ENCODE peak calls at places on chromosomes 1 and 21, in eight cellular contexts. V is SK-N-SH; L is heart right ventricle; S is tibial artery; Z is fibroblast of lung; K is cardiac fibroblast; M is adrenal gland; F is CD8-positive, alpha-beta memory T cell. N is an unnamed sample.

GRCh38 chr1:204301171-204301957 is 58.4 kb downstream of the PLEKHA6 start:
- DNase-seq in Z (no peak), K (no peak), M (no peak), S (peak), F (no peak), L (no peak), V (no peak), N (no peak)

GRCh38 chr1:50735443-50735842 is 224.6 kb downstream of the FAF1 start:
- DNase-seq in S (no peak), Z (peak), V (peak), L (no peak), M (no peak), F (no peak), K (peak), N (no peak)

GRCh38 chr1:232084584-232085223 is 458.1 kb downstream of the DISC1 start:
- DNase-seq in L (no peak), M (no peak), S (no peak), Z (peak), K (peak), V (no peak), F (no peak), N (no peak)

GRCh38 chr1:214537219-214537618 is 14.2 kb downstream of the PTPN14 start:
- DNase-seq in K (peak), V (no peak), F (no peak), S (no peak), M (no peak), L (no peak), Z (peak), N (no peak)

GRCh38 chr1:94562502-94563260 is 21.1 kb upstream of the F3 start:
- DNase-seq in V (no peak), K (no peak), L (no peak), Z (no peak), M (no peak), S (no peak), F (no peak), N (no peak)

GRCh38 chr1:115469703-115470476 is 131.8 kb upstream of the NGF start:
- DNase-seq in S (no peak), K (peak), Z (peak), F (no peak), V (peak), L (peak), M (peak), N (no peak)

GRCh38 chr1:198024782-198025181 is 107.6 kb downstream of the LHX9 start:
- DNase-seq in V (no peak), M (no peak), F (no peak), L (no peak), S (no peak), K (no peak), Z (no peak), N (no peak)

GRCh38 chr21:26798856-26799751 is 46.1 kb downstream of the ADAMTS1 start:
- DNase-seq in S (no peak), F (no peak), M (no peak), Z (peak), L (no peak), V (no peak), K (no peak), N (no peak)

GRCh38 chr1:207393610-207394009 is 60.5 kb upstream of the CR2 start:
- DNase-seq in F (no peak), S (no peak), K (peak), M (no peak), V (no peak), Z (peak), L (no peak), N (no peak)

GRCh38 chr1:193767891-193768290 is 581.5 kb upstream of the B3GALT2 start:
- DNase-seq in K (no peak), V (no peak), F (no peak), S (no peak), Z (no peak), M (no peak), L (no peak), N (no peak)

GRCh38 chr1:225467193-225468020 is 39.6 kb upstream of the LBR start:
- DNase-seq in K (peak), M (peak), V (no peak), L (peak), F (peak), Z (no peak), S (peak), N (peak)

GRCh38 chr1:201222125-201222524 is 31.5 kb downstream of the IGFN1 start:
- DNase-seq in S (no peak), F (no peak), L (no peak), M (no peak), Z (no peak), V (no peak), K (no peak), N (no peak)

GRCh38 chr1:177355575-177355974 is 184.8 kb downstream of the BRINP2 start:
- DNase-seq in S (no peak), K (peak), F (no peak), Z (peak), L (no peak), M (no peak), V (peak), N (no peak)

GRCh38 chr1:94130851-94131595 is 10.1 kb upstream of the ABCA4 start:
- DNase-seq in M (no peak), S (no peak), K (peak), F (no peak), V (no peak), L (no peak), Z (no peak), N (no peak)

GRCh38 chr1:205003358-205004145 is 39.5 kb upstream of the CNTN2 start:
- DNase-seq in F (no peak), M (no peak), S (no peak), V (peak), L (no peak), K (no peak), Z (no peak), N (no peak)

GRCh38 chr1:10836726-10837125 is 40.3 kb upstream of the CASZ1 start:
- DNase-seq in M (no peak), Z (no peak), S (no peak), F (no peak), K (no peak), L (no peak), V (no peak), N (no peak)

GRCh38 chr1:28545246-28545628 is 7.6 kb upstream of the TRNAU1AP start:
- DNase-seq in V (no peak), M (no peak), L (no peak), F (no peak), K (no peak), Z (no peak), S (no peak), N (no peak)

GRCh38 chr1:207964195-207964966 is 53.5 kb upstream of the CD34 start:
- DNase-seq in M (no peak), S (no peak), F (no peak), Z (no peak), L (no peak), V (no peak), K (peak), N (no peak)

GRCh38 chr1:239361403-239361802 is 25.0 kb upstream of the CHRM3 start:
- DNase-seq in Z (peak), F (no peak), L (no peak), M (no peak), V (peak), K (peak), S (no peak), N (no peak)

GRCh38 chr1:169696273-169697100 is 14.9 kb downstream of the SELL start:
- DNase-seq in S (no peak), K (no peak), L (no peak), V (no peak), F (no peak), Z (no peak), M (no peak), N (no peak)
- H3K4me3 ChIP-seq in S (no peak), K (no peak), L (no peak), V (no peak), F (peak), Z (no peak), M (no peak), N (no peak)

GRCh38 chr1:166166701-166167394 is at the start of gene FAM78B:
- DNase-seq in Z (peak), S (peak), M (peak), V (peak), K (peak), F (no peak), L (peak), N (peak)

GRCh38 chr1:166164646-166164994 is 2.2 kb downstream of the FAM78B start:
- DNase-seq in Z (no peak), F (no peak), S (no peak), M (no peak), K (no peak), L (no peak), V (no peak), N (no peak)

GRCh38 chr1:166165661-166166399 is 971 bp downstream of the FAM78B start:
- DNase-seq in L (peak), V (peak), F (no peak), S (peak), Z (peak), K (no peak), M (peak), N (peak)

GRCh38 chr1:166166400-166166699 is 451 bp downstream of the FAM78B start:
- DNase-seq in Z (no peak), K (no peak), S (no peak), V (no peak), L (no peak), F (no peak), M (no peak), N (no peak)

GRCh38 chr1:166164995-166165660 is 1.7 kb downstream of the FAM78B start:
- DNase-seq in L (peak), Z (peak), F (no peak), M (peak), S (peak), K (peak), V (peak), N (peak)
- H3K4me3 ChIP-seq in L (peak), Z (peak), F (no peak), M (peak), S (peak), K (peak), V (peak), N (peak)

GRCh38 chr1:107357381-107357780 is 216.5 kb downstream of the NTNG1 start:
- DNase-seq in F (no peak), L (no peak), V (no peak), S (no peak), Z (peak), M (no peak), K (no peak), N (no peak)

GRCh38 chr1:107359472-107360241 is 218.8 kb downstream of the NTNG1 start:
- DNase-seq in M (no peak), K (no peak), L (no peak), V (no peak), Z (no peak), S (no peak), F (no peak), N (peak)

GRCh38 chr1:107358611-107359342 is 217.9 kb downstream of the NTNG1 start:
- DNase-seq in Z (peak), F (no peak), L (no peak), M (no peak), K (no peak), S (no peak), V (no peak), N (no peak)

GRCh38 chr1:107365874-107366273 is 225.0 kb downstream of the NTNG1 start:
- DNase-seq in M (no peak), F (no peak), Z (no peak), L (no peak), K (no peak), S (no peak), V (peak), N (no peak)

GRCh38 chr1:107362468-107362867 is 221.6 kb downstream of the NTNG1 start:
- DNase-seq in L (no peak), K (no peak), S (no peak), Z (no peak), V (no peak), M (no peak), F (no peak), N (no peak)
- H3K4me3 ChIP-seq in L (no peak), K (no peak), S (no peak), Z (no peak), V (no peak), M (no peak), F (no peak), N (no peak)

GRCh38 chr1:43999455-43999854 is 8.1 kb downstream of the CCDC24 start:
- DNase-seq in M (no peak), F (no peak), S (no peak), Z (no peak), K (no peak), L (no peak), V (no peak), N (no peak)
- H3K4me3 ChIP-seq in M (no peak), F (no peak), S (no peak), Z (no peak), K (no peak), L (no peak), V (no peak), N (no peak)

DNA sequence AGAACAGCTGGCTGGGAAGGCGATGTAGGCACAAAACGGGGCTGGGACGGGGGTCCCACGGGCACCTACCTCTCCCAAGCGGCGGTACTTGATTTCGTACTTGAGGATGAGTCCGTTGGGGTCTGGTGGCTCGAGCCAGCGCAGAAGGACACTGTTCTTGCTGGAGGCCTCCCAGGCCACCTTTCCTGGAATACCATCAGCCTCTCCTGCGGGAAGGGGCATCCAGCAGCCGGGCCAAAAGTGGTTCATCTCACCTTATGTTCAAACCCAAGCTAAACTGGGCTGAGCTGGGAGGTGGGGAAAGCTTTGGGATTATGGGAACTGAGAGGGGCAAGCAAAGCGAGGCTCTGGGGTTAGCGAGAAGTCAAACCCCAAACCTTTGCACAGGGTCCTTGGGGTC is 14.3 kb downstream of the INSRR start:
- DNase-seq in S (no peak), V (no peak), M (no peak), F (no peak), L (no peak), K (no peak), Z (no peak), N (no peak)
- H3K4me3 ChIP-seq in S (no peak), V (no peak), M (no peak), F (no peak), L (no peak), K (no peak), Z (no peak), N (no peak)

GRCh38 chr1:101308935-101309333 is 72.1 kb downstream of the S1PR1 start:
- DNase-seq in L (no peak), M (no peak), S (no peak), K (no peak), F (no peak), Z (no peak), V (no peak), N (peak)
- H3K4me3 ChIP-seq in L (peak), M (no peak), S (no peak), K (no peak), F (peak), Z (no peak), V (no peak), N (peak)

GRCh38 chr1:92931691-92932090 is 29.6 kb downstream of the DIPK1A start:
- DNase-seq in M (no peak), V (no peak), Z (no peak), L (no peak), K (no peak), F (no peak), S (no peak), N (no peak)

GRCh38 chr1:92926873-92927272 is 34.4 kb downstream of the DIPK1A start:
- DNase-seq in V (no peak), M (no peak), Z (no peak), F (no peak), L (no peak), S (no peak), K (no peak), N (no peak)

GRCh38 chr1:92924501-92924900 is 36.8 kb downstream of the DIPK1A start:
- DNase-seq in L (no peak), Z (no peak), S (no peak), F (no peak), V (no peak), K (no peak), M (no peak), N (no peak)

GRCh38 chr1:92929461-92929860 is 31.8 kb downstream of the DIPK1A start:
- DNase-seq in M (no peak), L (no peak), K (no peak), S (no peak), V (no peak), Z (no peak), F (no peak), N (no peak)

DNA sequence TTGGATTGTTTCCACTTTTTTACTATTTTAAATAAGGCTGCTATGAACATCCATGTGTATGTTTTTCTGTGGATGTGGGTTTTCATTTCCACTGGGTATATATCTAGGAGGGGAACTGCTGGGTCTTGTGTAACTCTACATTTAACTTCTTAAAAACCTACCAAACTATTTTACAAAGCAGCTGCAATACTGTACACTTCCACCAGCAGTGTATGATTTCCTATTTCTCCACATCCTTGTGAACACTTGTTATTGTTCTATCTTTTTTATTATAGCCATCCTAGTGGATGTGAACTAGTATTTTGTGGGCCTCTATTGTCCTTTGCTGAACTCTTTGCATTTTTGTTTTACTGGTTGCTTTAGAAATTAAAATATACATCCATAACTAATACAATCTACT is 33.4 kb downstream of the DIPK1A start:
- DNase-seq in L (no peak), V (no peak), F (no peak), S (no peak), K (no peak), Z (no peak), M (no peak), N (no peak)
- H3K4me3 ChIP-seq in L (no peak), V (no peak), F (no peak), S (no peak), K (no peak), Z (no peak), M (no peak), N (no peak)

GRCh38 chr1:58584082-58584895 is 7.2 kb upstream of the TACSTD2 start:
- DNase-seq in Z (peak), M (peak), F (no peak), L (peak), S (peak), K (peak), V (no peak), N (peak)
- H3K4me3 ChIP-seq in Z (no peak), M (no peak), F (no peak), L (no peak), S (no peak), K (no peak), V (no peak), N (no peak)

N was measured in GM06990.